ENCODE peak calls at places on chromosomes 11 and 22, in five cellular contexts. One of them, this sample, is unnamed.

GRCh38 chr11:72781313-72782080 is 12.3 kb downstream of the STARD10 start:
- DNase-seq in AG08396: peak
- DNase-seq in activated CD4-positive, alpha-beta T cell treated with anti-CD3 and anti-CD28 coated beads, Interleukin-2, amount 50 U/mL, for 24 hours: peak
- DNase-seq in OCI-LY7: peak
- DNase-seq in activated T-helper 1 cell treated with anti-CD3 and anti-CD28 coated beads, Interleukin-12 subunit alpha, Interleukin-12 subunit beta, Interleukin-2, Interleukin-4 antibody, amounts not matched to agents 30 ng/mL and 10 ng/mL and 1 ng/mL, durations not matched to agents 14 hours and 24 hours and 36 hours: peak
- DNase-seq in this sample: peak

GRCh38 chr11:106216281-106216680 is 138.8 kb downstream of the AASDHPPT start:
- DNase-seq in activated CD4-positive, alpha-beta T cell treated with anti-CD3 and anti-CD28 coated beads, Interleukin-2, amount 50 U/mL, for 24 hours: no peak
- DNase-seq in AG08396: no peak
- DNase-seq in activated T-helper 1 cell treated with anti-CD3 and anti-CD28 coated beads, Interleukin-12 subunit alpha, Interleukin-12 subunit beta, Interleukin-2, Interleukin-4 antibody, amounts not matched to agents 30 ng/mL and 10 ng/mL and 1 ng/mL, durations not matched to agents 14 hours and 24 hours and 36 hours: no peak
- DNase-seq in OCI-LY7: no peak
- DNase-seq in this sample: no peak

GRCh38 chr22:50247748-50248147 is 2.9 kb upstream of the TUBGCP6 start:
- DNase-seq in activated T-helper 1 cell treated with anti-CD3 and anti-CD28 coated beads, Interleukin-12 subunit alpha, Interleukin-12 subunit beta, Interleukin-2, Interleukin-4 antibody, amounts not matched to agents 30 ng/mL and 10 ng/mL and 1 ng/mL, durations not matched to agents 14 hours and 24 hours and 36 hours: no peak
- DNase-seq in AG08396: peak
- DNase-seq in OCI-LY7: peak
- DNase-seq in activated CD4-positive, alpha-beta T cell treated with anti-CD3 and anti-CD28 coated beads, Interleukin-2, amount 50 U/mL, for 24 hours: no peak
- DNase-seq in this sample: no peak

GRCh38 chr22:42959472-42960145 is 55.3 kb downstream of the PACSIN2 start:
- DNase-seq in AG08396: peak
- DNase-seq in activated CD4-positive, alpha-beta T cell treated with anti-CD3 and anti-CD28 coated beads, Interleukin-2, amount 50 U/mL, for 24 hours: no peak
- DNase-seq in activated T-helper 1 cell treated with anti-CD3 and anti-CD28 coated beads, Interleukin-12 subunit alpha, Interleukin-12 subunit beta, Interleukin-2, Interleukin-4 antibody, amounts not matched to agents 30 ng/mL and 10 ng/mL and 1 ng/mL, durations not matched to agents 14 hours and 24 hours and 36 hours: no peak
- DNase-seq in OCI-LY7: no peak
- DNase-seq in this sample: peak

GRCh38 chr11:99638073-99638553 is 617.4 kb downstream of the CNTN5 start:
- DNase-seq in activated T-helper 1 cell treated with anti-CD3 and anti-CD28 coated beads, Interleukin-12 subunit alpha, Interleukin-12 subunit beta, Interleukin-2, Interleukin-4 antibody, amounts not matched to agents 30 ng/mL and 10 ng/mL and 1 ng/mL, durations not matched to agents 14 hours and 24 hours and 36 hours: no peak
- DNase-seq in AG08396: no peak
- DNase-seq in activated CD4-positive, alpha-beta T cell treated with anti-CD3 and anti-CD28 coated beads, Interleukin-2, amount 50 U/mL, for 24 hours: no peak
- DNase-seq in OCI-LY7: no peak
- DNase-seq in this sample: no peak

GRCh38 chr22:28004021-28004420 is 85.0 kb upstream of the PITPNB start:
- DNase-seq in activated CD4-positive, alpha-beta T cell treated with anti-CD3 and anti-CD28 coated beads, Interleukin-2, amount 50 U/mL, for 24 hours: no peak
- DNase-seq in AG08396: no peak
- DNase-seq in OCI-LY7: no peak
- DNase-seq in activated T-helper 1 cell treated with anti-CD3 and anti-CD28 coated beads, Interleukin-12 subunit alpha, Interleukin-12 subunit beta, Interleukin-2, Interleukin-4 antibody, amounts not matched to agents 30 ng/mL and 10 ng/mL and 1 ng/mL, durations not matched to agents 14 hours and 24 hours and 36 hours: no peak
- DNase-seq in this sample: no peak

GRCh38 chr11:90661233-90661632 is 438.4 kb upstream of the CHORDC1 start:
- DNase-seq in OCI-LY7: no peak
- DNase-seq in activated CD4-positive, alpha-beta T cell treated with anti-CD3 and anti-CD28 coated beads, Interleukin-2, amount 50 U/mL, for 24 hours: no peak
- DNase-seq in activated T-helper 1 cell treated with anti-CD3 and anti-CD28 coated beads, Interleukin-12 subunit alpha, Interleukin-12 subunit beta, Interleukin-2, Interleukin-4 antibody, amounts not matched to agents 30 ng/mL and 10 ng/mL and 1 ng/mL, durations not matched to agents 14 hours and 24 hours and 36 hours: no peak
- DNase-seq in AG08396: no peak
- DNase-seq in this sample: no peak

GRCh38 chr11:96136623-96137313 is 206.2 kb downstream of the MAML2 start:
- DNase-seq in OCI-LY7: no peak
- DNase-seq in AG08396: no peak
- DNase-seq in activated T-helper 1 cell treated with anti-CD3 and anti-CD28 coated beads, Interleukin-12 subunit alpha, Interleukin-12 subunit beta, Interleukin-2, Interleukin-4 antibody, amounts not matched to agents 30 ng/mL and 10 ng/mL and 1 ng/mL, durations not matched to agents 14 hours and 24 hours and 36 hours: no peak
- DNase-seq in activated CD4-positive, alpha-beta T cell treated with anti-CD3 and anti-CD28 coated beads, Interleukin-2, amount 50 U/mL, for 24 hours: no peak
- DNase-seq in this sample: no peak

GRCh38 chr22:43381693-43382092 is 30.1 kb upstream of the MPPED1 start:
- DNase-seq in activated CD4-positive, alpha-beta T cell treated with anti-CD3 and anti-CD28 coated beads, Interleukin-2, amount 50 U/mL, for 24 hours: no peak
- DNase-seq in OCI-LY7: no peak
- DNase-seq in AG08396: no peak
- DNase-seq in activated T-helper 1 cell treated with anti-CD3 and anti-CD28 coated beads, Interleukin-12 subunit alpha, Interleukin-12 subunit beta, Interleukin-2, Interleukin-4 antibody, amounts not matched to agents 30 ng/mL and 10 ng/mL and 1 ng/mL, durations not matched to agents 14 hours and 24 hours and 36 hours: no peak
- DNase-seq in this sample: no peak

GRCh38 chr11:106399075-106399500 is 321.6 kb downstream of the AASDHPPT start:
- DNase-seq in activated CD4-positive, alpha-beta T cell treated with anti-CD3 and anti-CD28 coated beads, Interleukin-2, amount 50 U/mL, for 24 hours: no peak
- DNase-seq in OCI-LY7: no peak
- DNase-seq in AG08396: peak
- DNase-seq in activated T-helper 1 cell treated with anti-CD3 and anti-CD28 coated beads, Interleukin-12 subunit alpha, Interleukin-12 subunit beta, Interleukin-2, Interleukin-4 antibody, amounts not matched to agents 30 ng/mL and 10 ng/mL and 1 ng/mL, durations not matched to agents 14 hours and 24 hours and 36 hours: no peak
- DNase-seq in this sample: peak

This sample was measured in hepatocyte.